ENCODE peak calls at places on chromosomes 5 and 9, in eight cellular contexts. S, C, W, R, A, K, Q and I are unnamed samples.

GRCh38 chr9:131280660-131281059 is 4.3 kb upstream of the FAM78A start:
- DNase-seq in S (no peak), C (no peak), W (no peak), R (no peak), A (no peak), K (no peak), Q (no peak), I (no peak)

GRCh38 chr9:121390372-121390771 is 20.3 kb upstream of the STOM start:
- DNase-seq in S (no peak), C (no peak), W (no peak), R (no peak), A (no peak), K (no peak), Q (no peak), I (no peak)

GRCh38 chr5:134380367-134380766 is 9.0 kb downstream of the UBE2B start:
- DNase-seq in S (no peak), C (no peak), W (no peak), R (no peak), A (no peak), K (no peak), Q (no peak), I (no peak)

GRCh38 chr9:16442622-16443021 is 427.8 kb downstream of the BNC2 start:
- DNase-seq in S (no peak), C (no peak), W (no peak), R (no peak), A (peak), K (no peak), Q (peak), I (no peak)

GRCh38 chr5:117455236-117456233 is 880.9 kb upstream of the SEMA6A start:
- DNase-seq in S (peak), C (no peak), W (no peak), R (peak), A (no peak), K (no peak), Q (peak), I (peak)

GRCh38 chr5:138305797-138306196 is 25.8 kb downstream of the CDC25C start:
- DNase-seq in S (no peak), C (no peak), W (no peak), R (peak), A (no peak), K (peak), Q (no peak), I (no peak)

GRCh38 chr9:129923589-129923988 is 88.3 kb downstream of the USP20 start:
- DNase-seq in S (no peak), C (no peak), W (no peak), R (no peak), A (no peak), K (no peak), Q (no peak), I (no peak)

GRCh38 chr5:27241564-27242257 is 203.3 kb upstream of the CDH9 start:
- DNase-seq in S (no peak), C (no peak), W (no peak), R (no peak), A (no peak), K (no peak), Q (peak), I (no peak)

GRCh38 chr5:134171972-134172371 is 4.8 kb downstream of the SKP1 start:
- DNase-seq in S (no peak), C (no peak), W (peak), R (no peak), A (no peak), K (no peak), Q (no peak), I (no peak)

GRCh38 chr9:3954228-3954949 is 345.5 kb downstream of the GLIS3 start:
- DNase-seq in S (no peak), C (no peak), W (no peak), R (no peak), A (no peak), K (no peak), Q (no peak), I (no peak)

GRCh38 chr9:116459576-116459975 is 227.5 kb upstream of the TRIM32 start:
- DNase-seq in S (no peak), C (no peak), W (no peak), R (no peak), A (no peak), K (no peak), Q (no peak), I (no peak)

GRCh38 chr9:137550241-137550621 is at the start of gene PNPLA7:
- DNase-seq in S (peak), C (peak), W (peak), R (peak), A (peak), K (peak), Q (peak), I (peak)

GRCh38 chr9:137551656-137552534 is at the start of gene MRPL41:
- DNase-seq in S (peak), C (peak), W (peak), R (peak), A (peak), K (peak), Q (peak), I (peak)

GRCh38 chr9:137554349-137554748 is 2.7 kb downstream of the MRPL41 start:
- DNase-seq in S (no peak), C (no peak), W (no peak), R (no peak), A (no peak), K (no peak), Q (no peak), I (no peak)

GRCh38 chr9:137547687-137548543 is 2.3 kb downstream of the PNPLA7 start:
- DNase-seq in S (no peak), C (peak), W (no peak), R (no peak), A (no peak), K (no peak), Q (no peak), I (no peak)

DNA sequence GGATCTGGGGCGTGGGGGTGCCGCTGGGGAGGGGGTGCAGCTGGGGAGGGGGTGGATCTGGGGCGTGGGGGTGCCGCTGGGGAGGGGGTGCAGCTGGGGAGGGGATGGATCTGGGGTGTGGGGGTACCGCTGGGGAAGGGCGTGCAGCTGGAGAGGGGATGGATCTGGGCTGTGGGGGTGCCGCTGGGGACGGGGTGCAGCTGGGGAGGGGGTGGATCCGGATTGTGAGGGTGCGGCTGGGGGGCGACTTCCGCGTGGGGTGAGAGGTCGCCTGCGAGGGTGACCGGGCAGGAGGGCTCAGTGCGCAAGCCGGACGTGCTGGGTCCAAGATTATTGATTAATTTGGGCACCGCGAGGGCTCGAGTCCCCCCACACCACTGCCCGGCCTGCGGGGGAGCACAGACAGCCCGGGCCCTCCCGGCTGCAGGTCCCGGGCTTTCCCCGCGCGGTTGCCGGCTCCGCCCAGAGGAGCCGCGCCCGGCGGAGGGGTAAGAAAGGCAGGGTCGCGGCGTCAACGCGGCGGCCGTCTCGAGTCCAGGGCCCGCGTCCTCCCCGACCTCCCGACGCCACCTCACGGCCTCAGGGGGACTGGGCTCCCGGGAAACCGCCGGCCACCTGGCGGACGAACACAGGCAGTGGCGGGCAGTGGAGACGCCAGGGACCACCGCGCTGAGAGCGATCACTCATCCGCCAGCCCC is 572 bp upstream of the MRPL41 start:
- DNase-seq in S (peak), C (peak), W (peak), R (peak), A (peak), K (no peak), Q (peak), I (peak)
- H3K27ac ChIP-seq in S (peak), C (peak), W (peak), R (peak), A (peak), K (peak), Q (peak), I (no peak)

GRCh38 chr5:66281309-66281708 is 137.2 kb downstream of the SREK1 start:
- DNase-seq in S (no peak), C (no peak), W (peak), R (no peak), A (no peak), K (peak), Q (no peak), I (no peak)

GRCh38 chr5:66285343-66285942 is 141.3 kb downstream of the SREK1 start:
- DNase-seq in S (no peak), C (no peak), W (peak), R (no peak), A (no peak), K (no peak), Q (no peak), I (no peak)

GRCh38 chr5:66284588-66285342 is 140.7 kb downstream of the SREK1 start:
- DNase-seq in S (no peak), C (no peak), W (peak), R (no peak), A (no peak), K (no peak), Q (no peak), I (no peak)
- TF ChIP-seq CTCF in S (no peak), C (no peak), W (no peak), R (no peak), A (no peak), K (no peak), Q (no peak), I (no peak)

GRCh38 chr9:133711428-133712220 is 26.5 kb downstream of the SARDH start:
- DNase-seq in S (peak), C (no peak), W (no peak), R (peak), A (no peak), K (no peak), Q (no peak), I (peak)

GRCh38 chr9:133710661-133711427 is 27.3 kb downstream of the SARDH start:
- DNase-seq in S (no peak), C (no peak), W (no peak), R (peak), A (no peak), K (no peak), Q (no peak), I (no peak)

GRCh38 chr9:133713960-133714495 is 24.1 kb downstream of the SARDH start:
- DNase-seq in S (no peak), C (no peak), W (no peak), R (no peak), A (no peak), K (no peak), Q (no peak), I (no peak)

GRCh38 chr9:133713211-133713959 is 24.8 kb downstream of the SARDH start:
- DNase-seq in S (peak), C (no peak), W (no peak), R (peak), A (no peak), K (no peak), Q (no peak), I (peak)

GRCh38 chr9:133712221-133713100 is 25.7 kb downstream of the SARDH start:
- DNase-seq in S (no peak), C (no peak), W (no peak), R (peak), A (no peak), K (no peak), Q (no peak), I (no peak)
- H3K27ac ChIP-seq in S (peak), C (no peak), W (no peak), R (no peak), A (no peak), K (no peak), Q (no peak), I (peak)

DNA sequence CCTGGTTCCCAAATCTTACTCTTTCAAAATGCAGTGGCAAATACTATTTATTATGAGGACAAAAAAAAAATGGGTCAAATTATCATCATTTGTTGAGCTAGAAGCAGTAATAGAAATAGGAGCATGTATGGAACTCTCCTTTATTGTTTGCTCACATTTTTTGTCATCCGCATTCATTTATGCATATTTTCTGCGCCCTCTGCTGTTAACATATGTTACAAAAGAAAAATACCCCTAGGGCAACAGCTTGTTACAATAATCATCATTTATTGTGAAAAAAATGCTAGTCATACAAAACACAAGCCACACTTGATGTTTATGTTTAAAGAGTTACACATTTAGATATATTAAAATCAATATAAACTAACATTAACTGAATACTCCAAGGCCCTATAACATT is 328.2 kb downstream of the TUSC1 start:
- DNase-seq in S (no peak), C (no peak), W (no peak), R (no peak), A (no peak), K (no peak), Q (no peak), I (no peak)
- TF ChIP-seq CTCF in S (no peak), C (no peak), W (no peak), R (no peak), A (no peak), K (no peak), Q (peak), I (no peak)

GRCh38 chr5:40831346-40832210 is 3.4 kb downstream of the RPL37 start:
- DNase-seq in S (no peak), C (no peak), W (no peak), R (no peak), A (no peak), K (no peak), Q (no peak), I (no peak)

GRCh38 chr5:40833712-40834229 is 1.3 kb downstream of the RPL37 start:
- DNase-seq in S (no peak), C (no peak), W (peak), R (no peak), A (no peak), K (no peak), Q (no peak), I (no peak)

GRCh38 chr5:40829748-40830305 is 5.2 kb downstream of the RPL37 start:
- DNase-seq in S (no peak), C (no peak), W (peak), R (no peak), A (no peak), K (no peak), Q (no peak), I (no peak)

GRCh38 chr5:40834391-40834848 is 602 bp downstream of the RPL37 start:
- DNase-seq in S (no peak), C (no peak), W (peak), R (peak), A (no peak), K (peak), Q (peak), I (peak)

DNA sequence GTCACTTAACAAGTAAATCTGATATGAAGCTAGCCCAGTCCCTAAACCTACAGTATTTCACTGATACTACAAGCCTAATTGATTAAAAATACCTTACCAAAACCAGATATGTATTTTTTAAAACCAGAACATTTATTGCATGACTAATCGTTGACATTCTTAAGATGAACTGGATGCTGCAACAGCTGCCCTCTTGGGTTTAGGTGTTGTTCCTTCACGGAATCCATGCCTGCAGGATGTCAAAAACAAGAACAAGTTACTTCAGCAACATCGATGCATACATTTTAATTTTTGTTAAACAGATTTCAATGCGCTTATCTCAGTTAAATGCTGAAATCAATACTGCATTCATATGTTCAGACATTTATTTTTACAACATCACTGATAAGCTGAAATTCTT is 2.7 kb downstream of the RPL37 start:
- DNase-seq in S (no peak), C (no peak), W (no peak), R (no peak), A (no peak), K (no peak), Q (no peak), I (no peak)
- H3K27ac ChIP-seq in S (no peak), C (no peak), W (no peak), R (no peak), A (no peak), K (no peak), Q (no peak), I (no peak)